ENCODE peak calls at places on chromosome 13, in ten cellular contexts. U is mucosa of descending colon; E is thoracic aorta; O is OCI-LY7; C is T-cell; V is activated T-cell treated with anti-CD3 and anti-CD28 coated beads, Interleukin-2, amount 50 U/mL, for 1 hour; L is substantia nigra; R is EL; Y is H9; B is right lobe of liver. F is an unnamed sample.

GRCh38 chr13:106182404-106182803 is 353.1 kb downstream of the EFNB2 start:
- DNase-seq in U (no peak), E (no peak), O (no peak), C (no peak), V (no peak), L (no peak), R (peak; percentile 92), Y (no peak), B (no peak), F (no peak)

GRCh38 chr13:32124743-32125142 is 93.2 kb downstream of the FRY start:
- DNase-seq in U (no peak), E (no peak), O (no peak), C (no peak), V (no peak), L (no peak), R (no peak), Y (no peak), B (no peak), F (no peak)

GRCh38 chr13:59126474-59126873 is 1037.3 kb downstream of the DIAPH3 start:
- DNase-seq in U (no peak), E (no peak), O (no peak), C (no peak), V (no peak), L (no peak), R (no peak), Y (no peak), B (no peak), F (no peak)

GRCh38 chr13:73657821-73658540 is 476.2 kb downstream of the KLF12 start:
- DNase-seq in U (no peak), E (peak; percentile 30), O (no peak), C (no peak), V (no peak), L (no peak), R (peak; percentile 14), Y (no peak), B (no peak), F (no peak)

GRCh38 chr13:110354209-110354627 is 47.1 kb downstream of the COL4A2 start:
- DNase-seq in U (peak; percentile 41), E (no peak), O (no peak), C (no peak), V (no peak), L (no peak), R (no peak), Y (no peak), B (no peak), F (no peak)

GRCh38 chr13:36175621-36176020 is 38.7 kb downstream of the SOHLH2 start:
- DNase-seq in U (no peak), E (no peak), O (no peak), C (no peak), V (no peak), L (no peak), R (no peak), Y (no peak), B (no peak), F (no peak)

GRCh38 chr13:71968025-71968424 is 101.0 kb upstream of the DACH1 start:
- DNase-seq in U (no peak), E (no peak), O (no peak), C (no peak), V (no peak), L (no peak), R (no peak), Y (peak; percentile 50), B (no peak), F (peak; percentile 36)

GRCh38 chr13:110953833-110954532 is 39.1 kb upstream of the ANKRD10 start:
- DNase-seq in U (no peak), E (no peak), O (no peak), C (no peak), V (no peak), L (no peak), R (no peak), Y (no peak), B (no peak), F (no peak)

GRCh38 chr13:48775285-48775684 is 121.6 kb downstream of the CYSLTR2 start:
- DNase-seq in U (no peak), E (no peak), O (no peak), C (no peak), V (no peak), L (no peak), R (peak; percentile 32), Y (no peak), B (no peak), F (no peak)

GRCh38 chr13:38763446-38764381 is 76.8 kb downstream of the FREM2 start:
- DNase-seq in U (peak; percentile 12), E (no peak), O (peak; percentile 2), C (no peak), V (no peak), L (peak; percentile 6), R (peak; percentile 9), Y (peak; percentile 37), B (no peak), F (peak; percentile 53)

GRCh38 chr13:109155301-109155761 is 525.9 kb downstream of the MYO16 start:
- DNase-seq in U (no peak), E (no peak), O (no peak), C (no peak), V (no peak), L (no peak), R (peak; percentile 84), Y (no peak), B (no peak), F (no peak)

GRCh38 chr13:72205773-72206172 is 338.8 kb upstream of the DACH1 start:
- DNase-seq in U (no peak), E (no peak), O (no peak), C (no peak), V (no peak), L (no peak), R (peak; percentile 4), Y (no peak), B (no peak), F (no peak)

GRCh38 chr13:48233886-48234488 is 981 bp downstream of the ITM2B start:
- DNase-seq in U (no peak), E (no peak), O (no peak), C (no peak), V (no peak), L (no peak), R (no peak), Y (no peak), B (no peak), F (no peak)

GRCh38 chr13:109100705-109101104 is 471.3 kb downstream of the MYO16 start:
- DNase-seq in U (no peak), E (no peak), O (no peak), C (no peak), V (no peak), L (no peak), R (no peak), Y (no peak), B (no peak), F (no peak)

GRCh38 chr13:77918391-77919261 is at the start of gene EDNRB:
- DNase-seq in U (peak; percentile 20), E (no peak), O (no peak), C (no peak), V (no peak), L (peak; percentile 70), R (peak; percentile 3), Y (peak; percentile 62), B (peak; percentile 55), F (peak; percentile 67)

GRCh38 chr13:60509601-60510386 is 112.8 kb downstream of the TDRD3 start:
- DNase-seq in U (no peak), E (no peak), O (no peak), C (no peak), V (no peak), L (no peak), R (no peak), Y (no peak), B (no peak), F (no peak)

GRCh38 chr13:113845055-113845454 is 18.8 kb downstream of the GAS6 start:
- DNase-seq in U (no peak), E (no peak), O (no peak), C (no peak), V (no peak), L (no peak), R (no peak), Y (no peak), B (peak; percentile 86), F (no peak)

GRCh38 chr13:109036091-109036490 is 406.7 kb downstream of the MYO16 start:
- DNase-seq in U (no peak), E (no peak), O (no peak), C (no peak), V (no peak), L (no peak), R (no peak), Y (no peak), B (no peak), F (no peak)

GRCh38 chr13:30364133-30364532 is 56.8 kb upstream of the KATNAL1 start:
- DNase-seq in U (no peak), E (no peak), O (no peak), C (no peak), V (no peak), L (no peak), R (peak; percentile 27), Y (no peak), B (no peak), F (no peak)

GRCh38 chr13:34513526-34513925 is 428.5 kb upstream of the NBEA start:
- DNase-seq in U (no peak), E (no peak), O (no peak), C (no peak), V (no peak), L (no peak), R (no peak), Y (no peak), B (no peak), F (no peak)

GRCh38 chr13:103287659-103288058 is 221.4 kb upstream of the SLC10A2 start:
- DNase-seq in U (no peak), E (no peak), O (no peak), C (no peak), V (no peak), L (no peak), R (no peak), Y (no peak), B (no peak), F (no peak)

GRCh38 chr13:29508130-29508873 is 87.2 kb downstream of the SLC7A1 start:
- DNase-seq in U (peak; percentile 90), E (peak; percentile 45), O (peak; percentile 74), C (peak; percentile 67), V (peak; percentile 78), L (peak; percentile 77), R (peak; percentile 80), Y (peak; percentile 85), B (peak; percentile 83), F (peak; percentile 91)

GRCh38 chr13:44747179-44747578 is 171.0 kb upstream of the TSC22D1 start:
- DNase-seq in U (no peak), E (no peak), O (no peak), C (no peak), V (no peak), L (no peak), R (no peak), Y (no peak), B (no peak), F (no peak)

GRCh38 chr13:113664751-113665581 is 2.1 kb upstream of the GRK1 start:
- DNase-seq in U (peak; percentile 27), E (no peak), O (no peak), C (no peak), V (peak; percentile 10), L (no peak), R (no peak), Y (no peak), B (peak; percentile 37), F (no peak)

GRCh38 chr13:66562054-66562453 is 668.1 kb downstream of the PCDH9 start:
- DNase-seq in U (no peak), E (no peak), O (no peak), C (no peak), V (no peak), L (no peak), R (no peak), Y (no peak), B (no peak), F (no peak)

GRCh38 chr13:75788494-75788991 is 152.4 kb downstream of the LMO7 start:
- DNase-seq in U (peak; percentile 61), E (no peak), O (no peak), C (no peak), V (no peak), L (no peak), R (peak; percentile 82), Y (no peak), B (no peak), F (no peak)

GRCh38 chr13:98484289-98485219 is 92.4 kb downstream of the STK24 start:
- DNase-seq in U (peak; percentile 83), E (peak; percentile 85), O (no peak), C (peak; percentile 54), V (peak; percentile 68), L (peak; percentile 10), R (peak; percentile 97), Y (peak; percentile 91), B (peak; percentile 83), F (peak; percentile 83)

GRCh38 chr13:97975280-97975850 is 21.9 kb downstream of the IPO5 start:
- DNase-seq in U (no peak), E (no peak), O (no peak), C (no peak), V (no peak), L (no peak), R (no peak), Y (no peak), B (no peak), F (no peak)

F was measured in iPS-NIHi11.